ENCODE peak calls at places on chromosome 16, in ten cellular contexts. W is AG09309; V is CD4-positive, alpha-beta T cell; M is GM12865; E is progenitor cell of endocrine pancreas; H is WTC11; Q is bronchial epithelial cell; O is neural crest cell; D is RWPE1; B is right atrium auricular region. N is an unnamed sample.

GRCh38 chr16:56667581-56668571 is at the start of gene MT1G:
- DNase-seq in B (no peak), D (no peak), Q (no peak), M (no peak), E (no peak), H (peak; percentile 65), V (no peak), O (no peak), W (no peak), N (no peak)

GRCh38 chr16:3004781-3005284 is 7.9 kb upstream of the CLDN9 start:
- DNase-seq in M (no peak), D (no peak), O (no peak), B (no peak), V (no peak), Q (no peak), E (no peak), H (peak; percentile 64), W (no peak), N (no peak)

GRCh38 chr16:86496929-86497381 is 13.4 kb upstream of the FOXF1 start:
- DNase-seq in H (no peak), E (no peak), V (no peak), Q (no peak), M (no peak), O (no peak), B (no peak), W (no peak), D (no peak), N (no peak)

GRCh38 chr16:76194621-76195015 is 82.6 kb upstream of the CNTNAP4 start:
- DNase-seq in Q (peak; percentile 74), B (no peak), W (no peak), V (no peak), E (no peak), O (no peak), H (no peak), M (no peak), D (peak; percentile 55), N (peak; percentile 74)

GRCh38 chr16:71338193-71338592 is 20.3 kb upstream of the CALB2 start:
- DNase-seq in O (no peak), E (no peak), B (no peak), H (no peak), V (no peak), M (no peak), Q (peak; percentile 88), D (peak; percentile 91), W (no peak), N (peak; percentile 83)

GRCh38 chr16:17384473-17384872 is 86.3 kb downstream of the XYLT1 start:
- DNase-seq in Q (no peak), H (no peak), O (no peak), M (no peak), D (no peak), E (no peak), B (no peak), W (no peak), V (no peak), N (no peak)

GRCh38 chr16:22614271-22614947 is 103.7 kb downstream of the NPIPB5 start:
- DNase-seq in D (peak; percentile 61), E (no peak), W (no peak), B (peak; percentile 36), H (no peak), Q (peak; percentile 77), V (no peak), O (no peak), M (no peak), N (peak; percentile 52)

GRCh38 chr16:74868501-74868900 is 93.9 kb upstream of the FA2H start:
- DNase-seq in W (no peak), O (no peak), B (no peak), Q (peak; percentile 70), V (no peak), E (no peak), D (peak; percentile 39), M (no peak), H (no peak), N (peak; percentile 5)

GRCh38 chr16:972316-973002 is 1.7 kb upstream of the LMF1 start:
- DNase-seq in Q (no peak), V (no peak), W (no peak), D (no peak), B (no peak), H (no peak), O (peak; percentile 74), E (peak; percentile 36), M (no peak), N (no peak)

GRCh38 chr16:12901204-12901596 is 198 bp upstream of the SHISA9 start:
- DNase-seq in E (peak; percentile 43), O (peak; percentile 23), D (no peak), V (no peak), M (no peak), H (peak; percentile 86), Q (no peak), W (no peak), B (no peak), N (no peak)

DNA sequence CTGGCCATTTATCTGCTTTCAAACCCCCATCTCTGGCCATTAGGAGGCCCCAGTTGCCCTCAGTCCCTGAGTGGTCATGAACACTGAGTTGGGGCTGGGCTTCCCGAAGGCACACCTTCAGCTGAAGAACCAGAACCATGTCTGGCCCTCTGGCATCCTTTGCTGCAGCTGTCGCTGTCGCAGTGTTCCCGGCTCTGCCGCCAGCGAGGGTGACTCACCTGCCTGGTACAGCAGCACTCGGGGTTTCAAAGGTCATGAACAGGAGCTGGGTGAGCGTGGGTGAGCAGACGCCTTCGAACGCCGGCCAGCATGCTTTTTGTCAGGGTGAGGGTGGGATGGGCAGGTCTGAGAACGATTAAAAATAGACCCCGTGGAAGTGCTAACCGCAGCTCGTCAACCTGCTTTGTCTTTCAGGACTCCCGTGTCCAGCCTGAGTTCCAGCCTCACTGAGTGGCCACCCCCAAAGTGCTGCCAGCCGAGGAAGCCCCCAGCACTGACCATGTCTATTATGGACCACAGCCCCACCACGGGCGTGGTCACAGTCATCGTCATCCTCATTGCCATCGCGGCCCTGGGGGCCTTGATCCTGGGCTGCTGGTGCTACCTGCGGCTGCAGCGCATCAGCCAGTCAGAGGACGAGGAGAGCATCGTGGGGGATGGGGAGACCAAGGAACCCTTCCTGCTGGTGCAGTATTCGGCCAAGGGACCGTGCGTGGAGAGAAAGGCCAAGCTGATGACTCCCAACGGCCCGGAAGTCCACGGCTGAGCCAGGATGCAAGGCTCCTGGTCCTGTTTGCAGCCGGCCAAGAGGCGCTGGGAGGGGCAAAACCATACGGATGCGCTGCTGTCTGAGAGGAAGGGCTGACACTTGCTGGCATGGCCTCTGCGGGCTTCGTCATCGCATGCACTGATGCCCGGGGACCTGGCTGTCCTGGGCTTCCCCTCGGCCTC is 7.6 kb downstream of the SNN start:
- DNase-seq in Q (peak; percentile 46), B (no peak), V (no peak), E (no peak), M (no peak), O (no peak), W (no peak), D (peak; percentile 52), H (no peak), N (peak; percentile 80)
- TF ChIP-seq CTCF in Q (no peak), B (no peak), V (no peak), E (no peak), M (no peak), O (no peak), W (no peak), D (no peak), H (no peak), N (no peak)

GRCh38 chr16:68436581-68436980 is 11.7 kb downstream of the SMPD3 start:
- DNase-seq in H (peak; percentile 63), W (no peak), M (peak; percentile 50), O (no peak), E (no peak), Q (no peak), B (no peak), D (no peak), V (no peak), N (peak; percentile 12)
- TF ChIP-seq CTCF in H (peak; percentile 55), W (peak; percentile 9), M (peak; percentile 27), O (peak; percentile 55), E (peak; percentile 35), Q (no peak), B (no peak), D (no peak), V (no peak), N (peak; percentile 23)

GRCh38 chr16:64089697-64090096 is 1032.2 kb downstream of the CDH11 start:
- DNase-seq in V (no peak), O (no peak), B (no peak), Q (peak; percentile 41), H (no peak), W (no peak), E (no peak), M (peak; percentile 0), D (no peak), N (peak; percentile 51)
- TF ChIP-seq CTCF in V (no peak), O (peak; percentile 61), B (peak; percentile 22), Q (peak; percentile 46), H (peak; percentile 45), W (peak; percentile 62), E (peak; percentile 65), M (no peak), D (peak; percentile 41), N (peak; percentile 64)

DNA sequence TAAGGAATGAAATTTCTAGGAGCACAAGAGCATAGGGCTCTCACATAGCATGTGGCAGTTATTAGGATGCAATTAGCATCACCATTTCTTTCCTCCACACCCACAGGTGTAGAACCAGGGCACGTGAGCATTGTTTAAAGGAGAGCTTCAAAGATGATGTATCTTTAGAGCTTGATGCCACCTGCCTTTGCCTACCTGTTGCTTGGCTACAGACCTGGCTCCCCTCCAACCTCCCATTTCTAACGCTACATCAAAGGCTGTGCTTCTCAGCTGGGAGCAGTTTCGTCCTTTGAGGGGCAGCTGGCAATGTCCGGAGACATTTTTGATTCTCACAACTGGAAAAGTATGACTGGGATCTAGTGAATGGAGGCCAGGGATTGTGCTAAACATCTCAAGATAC is 78.6 kb upstream of the CLEC3A start:
- DNase-seq in W (no peak), B (no peak), H (no peak), V (no peak), O (no peak), Q (no peak), E (no peak), M (no peak), D (no peak), N (no peak)
- TF ChIP-seq CTCF in W (no peak), B (no peak), H (no peak), V (no peak), O (no peak), Q (no peak), E (no peak), M (no peak), D (no peak), N (no peak)

DNA sequence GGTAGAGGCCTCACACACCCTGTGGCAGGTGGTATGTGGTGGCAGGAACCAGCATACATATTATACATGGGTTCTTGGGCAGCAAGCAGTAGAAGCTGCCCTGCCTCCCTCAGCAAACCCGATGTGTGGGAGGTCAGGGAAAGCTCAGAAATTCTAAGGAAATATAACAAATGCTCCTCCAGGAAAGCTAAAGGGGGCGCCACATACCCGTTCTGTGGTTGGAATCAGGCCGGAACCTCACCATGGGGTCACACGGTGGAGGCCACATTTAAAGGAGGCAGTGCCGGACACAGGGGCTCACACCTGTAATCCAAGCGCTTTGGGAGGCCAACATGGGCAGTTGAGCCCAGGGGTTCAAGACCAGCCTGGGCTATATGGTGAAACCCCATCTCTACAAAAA is 12.4 kb upstream of the KATNB1 start:
- DNase-seq in M (no peak), Q (no peak), D (no peak), V (no peak), B (no peak), O (peak; percentile 38), H (no peak), E (no peak), W (no peak), N (peak; percentile 13)
- TF ChIP-seq CTCF in M (no peak), Q (peak; percentile 15), D (no peak), V (no peak), B (no peak), O (peak; percentile 46), H (no peak), E (peak; percentile 40), W (peak; percentile 37), N (no peak)

GRCh38 chr16:30921748-30922419 is 1.5 kb upstream of the FBXL19 start:
- DNase-seq in O (peak; percentile 99), M (peak; percentile 90), W (no peak), D (peak; percentile 81), V (peak; percentile 87), H (peak; percentile 98), B (peak; percentile 91), E (peak; percentile 92), Q (peak; percentile 87), N (peak; percentile 29)
- TF ChIP-seq CTCF in O (peak; percentile 96), M (peak; percentile 90), W (peak; percentile 93), D (peak; percentile 87), V (peak; percentile 92), H (peak; percentile 84), B (peak; percentile 81), E (peak; percentile 95), Q (peak; percentile 85), N (peak; percentile 42)

N was measured in MCF 10A.